ENCODE peak calls at places on chromosome 11, in four cellular contexts. One of them, this sample, is unnamed.

GRCh38 chr11:132858203-132858602 is 674.1 kb downstream of the OPCML start:
- DNase-seq in HepG2: no peak
- DNase-seq in upper lobe of right lung: no peak
- DNase-seq in spleen: no peak
- DNase-seq in this sample: no peak

GRCh38 chr11:126355324-126355925 is at the start of gene ST3GAL4:
- DNase-seq in HepG2: peak
- DNase-seq in upper lobe of right lung: peak
- DNase-seq in spleen: peak
- DNase-seq in this sample: peak

GRCh38 chr11:116162541-116163230 is 610.1 kb downstream of the BUD13 start:
- DNase-seq in HepG2: no peak
- DNase-seq in upper lobe of right lung: no peak
- DNase-seq in spleen: no peak
- DNase-seq in this sample: no peak

GRCh38 chr11:92024788-92025187 is 199.8 kb upstream of the FAT3 start:
- DNase-seq in HepG2: no peak
- DNase-seq in upper lobe of right lung: no peak
- DNase-seq in spleen: no peak
- DNase-seq in this sample: no peak

GRCh38 chr11:128260398-128260797 is 327.0 kb downstream of the ETS1 start:
- DNase-seq in HepG2: no peak
- DNase-seq in upper lobe of right lung: no peak
- DNase-seq in spleen: no peak
- DNase-seq in this sample: no peak

GRCh38 chr11:77154381-77155081 is 26.5 kb downstream of the MYO7A start:
- DNase-seq in HepG2: no peak
- DNase-seq in upper lobe of right lung: no peak
- DNase-seq in spleen: no peak
- DNase-seq in this sample: no peak

GRCh38 chr11:75689861-75690641 is 21.2 kb upstream of the MAP6 start:
- DNase-seq in HepG2: no peak
- DNase-seq in upper lobe of right lung: no peak
- DNase-seq in spleen: no peak
- DNase-seq in this sample: no peak

GRCh38 chr11:75275581-75275980 is 35.0 kb downstream of the TPBGL start:
- DNase-seq in HepG2: no peak
- DNase-seq in upper lobe of right lung: peak
- DNase-seq in spleen: peak
- DNase-seq in this sample: no peak

GRCh38 chr11:2734181-2735052 is 34.6 kb upstream of the KCNQ1OT1 start:
- DNase-seq in HepG2: no peak
- DNase-seq in upper lobe of right lung: no peak
- DNase-seq in spleen: no peak
- DNase-seq in this sample: peak

GRCh38 chr11:125412509-125412908 is 83.6 kb downstream of the FEZ1 start:
- DNase-seq in HepG2: no peak
- DNase-seq in upper lobe of right lung: peak
- DNase-seq in spleen: peak
- DNase-seq in this sample: no peak

GRCh38 chr11:134226806-134227325 is 2.4 kb downstream of the VPS26B start:
- DNase-seq in HepG2: no peak
- DNase-seq in upper lobe of right lung: no peak
- DNase-seq in spleen: no peak
- DNase-seq in this sample: no peak

GRCh38 chr11:118921929-118922744 is 3.6 kb downstream of the BCL9L start:
- DNase-seq in HepG2: peak
- DNase-seq in upper lobe of right lung: peak
- DNase-seq in spleen: peak
- DNase-seq in this sample: no peak

GRCh38 chr11:45622283-45622682 is 43.1 kb downstream of the CHST1 start:
- DNase-seq in HepG2: no peak
- DNase-seq in upper lobe of right lung: no peak
- DNase-seq in spleen: no peak
- DNase-seq in this sample: no peak

GRCh38 chr11:116647305-116648080 is 125.3 kb downstream of the BUD13 start:
- DNase-seq in HepG2: no peak
- DNase-seq in upper lobe of right lung: no peak
- DNase-seq in spleen: no peak
- DNase-seq in this sample: no peak

GRCh38 chr11:75422248-75423231 is 10.5 kb downstream of the KLHL35 start:
- DNase-seq in HepG2: peak
- DNase-seq in upper lobe of right lung: peak
- DNase-seq in spleen: peak
- DNase-seq in this sample: no peak

GRCh38 chr11:17388609-17389204 is at the start of gene KCNJ11:
- DNase-seq in HepG2: no peak
- DNase-seq in upper lobe of right lung: no peak
- DNase-seq in spleen: no peak
- DNase-seq in this sample: no peak

GRCh38 chr11:102666331-102666957 is 39.1 kb downstream of the MMP27 start:
- DNase-seq in HepG2: peak
- DNase-seq in upper lobe of right lung: no peak
- DNase-seq in spleen: no peak
- DNase-seq in this sample: no peak

GRCh38 chr11:75654314-75654713 is 14.5 kb downstream of the MAP6 start:
- DNase-seq in HepG2: no peak
- DNase-seq in upper lobe of right lung: no peak
- DNase-seq in spleen: no peak
- DNase-seq in this sample: no peak

GRCh38 chr11:43941257-43941879 is 1.1 kb upstream of the C11orf96 start:
- DNase-seq in HepG2: no peak
- DNase-seq in upper lobe of right lung: no peak
- DNase-seq in spleen: no peak
- DNase-seq in this sample: no peak

GRCh38 chr11:8207080-8208000 is 38.5 kb upstream of the RIC3 start:
- DNase-seq in HepG2: no peak
- DNase-seq in upper lobe of right lung: no peak
- DNase-seq in spleen: no peak
- DNase-seq in this sample: peak

GRCh38 chr11:12236744-12237101 is 126.3 kb downstream of the MICAL2 start:
- DNase-seq in HepG2: no peak
- DNase-seq in upper lobe of right lung: no peak
- DNase-seq in spleen: no peak
- DNase-seq in this sample: no peak

GRCh38 chr11:30527566-30527965 is 58.6 kb downstream of the MPPED2 start:
- DNase-seq in HepG2: no peak
- DNase-seq in upper lobe of right lung: no peak
- DNase-seq in spleen: no peak
- DNase-seq in this sample: no peak

GRCh38 chr11:16605440-16605970 is 132.9 kb upstream of the C11orf58 start:
- DNase-seq in HepG2: no peak
- DNase-seq in upper lobe of right lung: peak
- DNase-seq in spleen: peak
- DNase-seq in this sample: no peak

GRCh38 chr11:47111318-47111804 is 65.3 kb downstream of the ARFGAP2 start:
- DNase-seq in HepG2: no peak
- DNase-seq in upper lobe of right lung: no peak
- DNase-seq in spleen: no peak
- DNase-seq in this sample: no peak

GRCh38 chr11:196786-197731 is 4.2 kb downstream of the SCGB1C1 start:
- DNase-seq in HepG2: no peak
- DNase-seq in upper lobe of right lung: peak
- DNase-seq in spleen: no peak
- DNase-seq in this sample: peak

GRCh38 chr11:26201411-26201810 is 130.5 kb upstream of the ANO3 start:
- DNase-seq in HepG2: no peak
- DNase-seq in upper lobe of right lung: no peak
- DNase-seq in spleen: no peak
- DNase-seq in this sample: no peak

GRCh38 chr11:46252373-46252914 is 25.0 kb upstream of the CREB3L1 start:
- DNase-seq in HepG2: peak
- DNase-seq in upper lobe of right lung: no peak
- DNase-seq in spleen: no peak
- DNase-seq in this sample: no peak

GRCh38 chr11:44865866-44866272 is 84.8 kb downstream of the TP53I11 start:
- DNase-seq in HepG2: no peak
- DNase-seq in upper lobe of right lung: no peak
- DNase-seq in spleen: peak
- DNase-seq in this sample: no peak

GRCh38 chr11:96483550-96483949 is 93.7 kb downstream of the JRKL start:
- DNase-seq in HepG2: no peak
- DNase-seq in upper lobe of right lung: no peak
- DNase-seq in spleen: no peak
- DNase-seq in this sample: no peak
- TF ChIP-seq CTCF in HepG2: no peak
- TF ChIP-seq CTCF in upper lobe of right lung: no peak
- TF ChIP-seq CTCF in spleen: no peak
- TF ChIP-seq CTCF in this sample: no peak

DNA sequence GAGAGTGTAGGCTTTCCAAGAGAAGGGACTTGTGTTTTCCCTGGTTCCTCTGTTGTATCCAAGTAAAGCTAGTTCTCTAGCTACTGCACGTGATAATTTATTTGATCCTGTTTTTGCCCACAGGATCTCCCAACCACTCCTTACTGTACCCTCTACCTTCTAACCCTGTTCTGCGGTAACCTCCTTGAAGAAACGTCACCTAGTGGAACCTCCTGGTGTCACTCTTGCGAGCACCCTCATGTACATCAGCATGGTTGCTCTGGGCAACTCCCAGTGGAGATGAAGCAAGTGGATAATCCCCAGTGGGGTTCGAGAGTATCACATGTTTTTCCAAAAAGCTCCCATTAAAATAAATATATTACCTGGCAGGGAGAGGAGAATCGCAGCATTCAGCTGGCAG is 108.9 kb upstream of the CLMP start:
- DNase-seq in HepG2: no peak
- DNase-seq in upper lobe of right lung: no peak
- DNase-seq in spleen: no peak
- DNase-seq in this sample: no peak
- TF ChIP-seq CTCF in HepG2: no peak
- TF ChIP-seq CTCF in upper lobe of right lung: no peak
- TF ChIP-seq CTCF in spleen: no peak
- TF ChIP-seq CTCF in this sample: no peak

DNA sequence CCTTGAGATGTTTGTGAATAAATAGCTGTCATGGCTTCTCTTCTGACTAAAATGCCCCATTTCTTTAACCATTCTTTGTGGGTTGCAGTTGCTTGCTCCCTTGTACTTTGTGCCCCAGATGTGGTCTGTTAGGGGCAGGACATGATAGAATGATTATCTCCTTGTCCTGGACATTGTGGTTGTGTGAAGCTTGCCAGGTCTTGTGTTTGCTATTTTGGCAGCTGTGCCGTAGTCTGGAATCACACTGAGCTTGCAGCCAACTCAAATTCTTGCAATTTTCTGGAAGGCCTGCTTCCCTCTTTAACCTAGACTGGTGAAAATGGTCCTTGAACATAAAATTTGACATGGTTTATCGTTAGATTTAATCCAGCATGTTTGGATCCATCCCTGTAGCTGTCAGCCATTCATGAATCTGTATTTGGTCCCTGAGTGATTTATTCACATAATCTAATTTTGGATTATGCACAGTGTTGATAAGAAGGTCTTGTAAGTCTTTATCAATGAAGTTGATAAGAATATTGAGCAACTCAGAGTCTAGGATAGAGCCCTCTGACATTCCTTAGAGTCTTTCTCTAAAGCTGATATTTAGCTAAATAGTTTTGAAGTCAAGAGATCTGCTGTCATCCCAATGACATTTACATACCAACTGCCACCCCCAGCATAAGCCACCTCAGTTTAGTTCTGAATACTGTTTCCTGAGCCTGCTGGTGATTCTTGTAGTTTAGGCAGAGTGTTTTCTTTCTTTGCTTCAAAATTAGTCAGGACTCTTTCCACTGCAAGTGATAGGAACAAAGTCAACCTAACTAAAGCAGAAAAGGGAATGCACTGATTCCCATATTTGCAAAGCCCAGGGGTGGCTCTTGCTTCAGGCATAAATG is 9.7 kb downstream of the SPON1 start:
- DNase-seq in HepG2: no peak
- DNase-seq in upper lobe of right lung: no peak
- DNase-seq in spleen: no peak
- DNase-seq in this sample: no peak
- TF ChIP-seq CTCF in HepG2: no peak
- TF ChIP-seq CTCF in upper lobe of right lung: no peak
- TF ChIP-seq CTCF in spleen: no peak
- TF ChIP-seq CTCF in this sample: no peak

GRCh38 chr11:32615422-32615821 is 31.8 kb downstream of the EIF3M start:
- DNase-seq in HepG2: peak
- DNase-seq in upper lobe of right lung: no peak
- DNase-seq in spleen: no peak
- DNase-seq in this sample: no peak
- TF ChIP-seq CTCF in HepG2: peak
- TF ChIP-seq CTCF in upper lobe of right lung: no peak
- TF ChIP-seq CTCF in spleen: no peak
- TF ChIP-seq CTCF in this sample: peak